ENCODE peak calls at places on chromosomes 12 and 14, in six cellular contexts. E is IMR-90; Z is CD8-positive, alpha-beta T cell; N is stomach; D is WTC11; K is WERI-Rb-1. H is an unnamed sample.

GRCh38 chr12:104643093-104643646 is 186.4 kb downstream of the CHST11 start:
- DNase-seq in N (no peak), K (no peak), Z (no peak), D (no peak), E (no peak), H (no peak)

GRCh38 chr12:3216726-3217682 is 139.8 kb downstream of the TSPAN9 start:
- DNase-seq in Z (no peak), E (peak; percentile 88), D (no peak), N (no peak), K (no peak), H (no peak)

GRCh38 chr14:74618078-74618952 is 6.3 kb upstream of the LTBP2 start:
- DNase-seq in Z (peak; percentile 71), D (no peak), N (peak; percentile 48), K (no peak), E (peak; percentile 74), H (no peak)

GRCh38 chr12:10293570-10294227 is 14.0 kb upstream of the KLRD1 start:
- DNase-seq in N (no peak), Z (peak; percentile 12), E (no peak), K (no peak), D (no peak), H (no peak)

GRCh38 chr12:12719496-12719895 is 2.3 kb downstream of the CDKN1B start:
- DNase-seq in K (no peak), Z (no peak), D (no peak), E (no peak), N (no peak), H (no peak)

GRCh38 chr14:63517354-63517753 is 25.8 kb downstream of the PPP2R5E start:
- DNase-seq in K (no peak), Z (no peak), E (peak; percentile 21), N (no peak), D (no peak), H (no peak)

GRCh38 chr14:60220084-60220483 is 28.9 kb upstream of the PPM1A start:
- DNase-seq in E (no peak), K (no peak), Z (no peak), D (no peak), N (no peak), H (no peak)

GRCh38 chr14:73786942-73787759 is 64.5 kb upstream of the PTGR2 start:
- DNase-seq in E (peak; percentile 35), K (peak; percentile 40), D (peak; percentile 64), N (peak; percentile 75), Z (peak; percentile 64), H (no peak)

GRCh38 chr12:132710062-132710421 is 600 bp upstream of the PGAM5 start:
- DNase-seq in K (no peak), N (no peak), E (no peak), D (peak; percentile 44), Z (no peak), H (no peak)

GRCh38 chr12:69396041-69396440 is 36.5 kb downstream of the YEATS4 start:
- DNase-seq in N (no peak), D (no peak), Z (no peak), K (no peak), E (peak; percentile 13), H (no peak)

GRCh38 chr14:57747036-57747435 is 118.9 kb downstream of the SLC35F4 start:
- DNase-seq in K (no peak), Z (no peak), N (peak; percentile 76), D (no peak), E (no peak), H (no peak)

GRCh38 chr12:63036216-63036973 is 101.4 kb upstream of the PPM1H start:
- DNase-seq in Z (no peak), N (no peak), K (no peak), D (no peak), E (no peak), H (no peak)

GRCh38 chr12:123519151-123520001 is 14.1 kb downstream of the RILPL1 start:
- DNase-seq in Z (no peak), K (no peak), D (no peak), E (peak; percentile 56), N (no peak), H (peak; percentile 95)

GRCh38 chr14:72613196-72613974 is 280.5 kb downstream of the DPF3 start:
- DNase-seq in N (peak; percentile 80), Z (no peak), D (no peak), E (no peak), K (no peak), H (no peak)

GRCh38 chr12:119704065-119704747 is 36.3 kb downstream of the PRKAB1 start:
- DNase-seq in D (no peak), Z (no peak), E (peak; percentile 50), N (no peak), K (no peak), H (no peak)

GRCh38 chr12:108734200-108734906 is 3.0 kb upstream of the CORO1C start:
- DNase-seq in E (peak; percentile 97), K (no peak), D (no peak), N (peak; percentile 61), Z (no peak), H (no peak)

GRCh38 chr12:11719678-11720099 is 70.2 kb downstream of the ETV6 start:
- DNase-seq in N (no peak), Z (peak; percentile 10), E (peak; percentile 98), D (no peak), K (no peak), H (no peak)

GRCh38 chr12:89750821-89751227 is 42.2 kb upstream of the ATP2B1 start:
- DNase-seq in K (no peak), N (no peak), Z (no peak), D (no peak), E (no peak), H (no peak)

GRCh38 chr14:59306775-59307174 is 118.3 kb downstream of the DAAM1 start:
- DNase-seq in E (peak; percentile 73), D (no peak), K (no peak), Z (no peak), N (no peak), H (no peak)

GRCh38 chr14:28661171-28661772 is 105.3 kb upstream of the FOXG1 start:
- DNase-seq in N (no peak), D (no peak), Z (no peak), K (no peak), E (peak; percentile 28), H (no peak)

GRCh38 chr14:73661872-73662271 is 17.1 kb downstream of the DNAL1 start:
- DNase-seq in N (no peak), K (no peak), Z (no peak), E (peak; percentile 57), D (no peak), H (no peak)

DNA sequence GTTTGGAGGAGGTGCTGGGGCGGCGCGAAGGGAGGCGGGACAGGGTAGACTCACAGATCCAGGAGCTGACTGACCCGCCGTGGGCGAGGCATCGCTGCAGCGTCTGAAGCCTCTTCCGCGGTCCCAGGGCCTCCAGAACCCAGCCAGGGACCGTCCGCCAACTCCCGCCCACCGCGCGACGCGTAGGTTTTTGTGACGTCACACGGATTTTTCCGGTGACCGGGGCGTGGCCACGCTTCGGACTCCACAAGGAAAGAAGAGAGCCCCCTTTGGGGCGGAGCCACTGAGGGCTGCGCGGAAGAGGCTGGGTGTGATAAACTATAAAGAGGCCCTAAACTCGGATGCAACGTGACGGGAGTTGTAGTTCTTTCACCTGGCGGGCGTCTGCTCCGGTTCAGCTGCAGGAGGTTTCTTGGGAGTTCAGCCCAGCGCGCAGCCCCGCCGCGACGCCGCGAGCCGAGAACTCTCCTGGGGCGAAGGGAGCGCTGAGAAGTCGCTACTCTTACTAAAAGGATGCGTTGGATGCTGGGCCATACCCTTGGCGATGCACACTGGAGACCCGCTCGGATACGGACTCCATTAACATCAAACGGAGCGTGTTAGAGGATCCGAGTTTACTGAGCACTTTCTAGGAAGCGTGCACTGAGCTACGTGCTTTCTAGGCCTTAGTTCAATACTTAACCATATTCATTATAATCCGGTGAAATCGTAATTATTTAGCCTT is at the start of gene AMN1:
- DNase-seq in E (peak; percentile 99), D (peak; percentile 99), K (peak; percentile 99), Z (peak; percentile 98), N (peak; percentile 100), H (peak; percentile 99)
- TF ChIP-seq CTCF in E (peak; percentile 15), D (no peak), K (no peak), Z (no peak), N (no peak), H (peak; percentile 29)

GRCh38 chr14:91354221-91354916 is 63.3 kb downstream of the CCDC88C start:
- DNase-seq in K (no peak), E (no peak), Z (no peak), D (no peak), N (no peak), H (peak; percentile 24)

GRCh38 chr14:91357272-91357671 is 60.3 kb downstream of the CCDC88C start:
- DNase-seq in N (no peak), D (no peak), Z (no peak), E (no peak), K (no peak), H (no peak)

GRCh38 chr14:91356218-91356763 is 61.3 kb downstream of the CCDC88C start:
- DNase-seq in N (no peak), K (no peak), E (no peak), Z (no peak), D (no peak), H (no peak)

GRCh38 chr14:91352696-91353692 is 64.6 kb downstream of the CCDC88C start:
- DNase-seq in N (no peak), K (no peak), D (no peak), E (no peak), Z (no peak), H (peak; percentile 49)

GRCh38 chr14:91354979-91355685 is 62.5 kb downstream of the CCDC88C start:
- DNase-seq in Z (peak; percentile 58), K (peak; percentile 54), D (peak; percentile 83), N (no peak), E (no peak), H (peak; percentile 74)
- TF ChIP-seq CTCF in Z (peak; percentile 59), K (peak; percentile 86), D (peak; percentile 76), N (peak; percentile 23), E (no peak), H (peak; percentile 42)

DNA sequence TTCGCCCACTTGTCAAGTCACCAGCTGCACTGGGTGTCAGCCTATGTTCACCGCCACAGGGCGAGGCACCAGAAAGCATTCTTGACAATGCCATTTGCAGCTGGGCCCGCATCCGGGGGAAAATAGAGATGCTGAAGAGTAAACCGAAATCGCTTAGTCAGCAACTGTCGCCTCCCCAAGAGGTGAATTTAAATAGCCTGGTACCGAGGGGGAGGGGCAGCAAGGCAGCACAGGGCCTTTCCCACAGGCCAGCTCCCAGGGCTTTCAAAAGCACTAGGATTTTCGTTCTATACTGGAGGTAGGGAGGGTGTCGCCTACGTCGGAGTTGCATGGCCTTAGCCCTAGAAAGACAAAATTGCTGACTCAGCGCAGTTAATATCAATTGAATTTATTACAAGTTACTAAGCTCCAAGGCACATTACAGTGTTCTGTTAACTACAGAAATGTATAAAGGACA is 4.3 kb downstream of the IRF2BPL start:
- DNase-seq in N (no peak), D (peak; percentile 89), K (no peak), E (peak; percentile 43), Z (peak; percentile 40), H (no peak)
- TF ChIP-seq CTCF in N (no peak), D (no peak), K (no peak), E (no peak), Z (no peak), H (no peak)

GRCh38 chr12:102174117-102174516 is 23.5 kb downstream of the PMCH start:
- DNase-seq in N (no peak), D (no peak), Z (no peak), K (no peak), E (no peak), H (no peak)

GRCh38 chr12:102167821-102168605 is 29.6 kb downstream of the PMCH start:
- DNase-seq in D (no peak), E (peak; percentile 28), Z (no peak), N (no peak), K (no peak), H (no peak)

GRCh38 chr12:102172436-102172835 is 25.2 kb downstream of the PMCH start:
- DNase-seq in N (no peak), D (no peak), E (peak; percentile 64), Z (no peak), K (no peak), H (no peak)

GRCh38 chr12:102171951-102172350 is 25.7 kb downstream of the PMCH start:
- DNase-seq in N (no peak), E (peak; percentile 9), D (no peak), K (no peak), Z (no peak), H (no peak)

GRCh38 chr12:102169922-102170698 is 27.5 kb downstream of the PMCH start:
- DNase-seq in K (peak; percentile 11), N (no peak), Z (peak; percentile 5), E (peak; percentile 63), D (no peak), H (no peak)
- TF ChIP-seq CTCF in K (peak; percentile 63), N (peak; percentile 65), Z (peak; percentile 67), E (peak; percentile 57), D (peak; percentile 65), H (peak; percentile 81)

H was measured in chondrocyte.